ENCODE peak calls at places on chromosomes 7 and 10, in four cellular contexts. K, L, U and G are unnamed samples.

GRCh38 chr10:102003541-102003940 is 52.4 kb downstream of the ARMH3 start:
- DNase-seq in K (no peak), L (no peak), U (peak; percentile 50), G (no peak)

GRCh38 chr10:23892296-23892695 is 316.6 kb upstream of the KIAA1217 start:
- DNase-seq in K (no peak), L (no peak), U (no peak), G (no peak)

GRCh38 chr7:151551820-151552219 is 32.1 kb upstream of the RHEB start:
- DNase-seq in K (no peak), L (no peak), U (no peak), G (no peak)

GRCh38 chr10:124520553-124521428 is 59.2 kb downstream of the LHPP start:
- DNase-seq in K (no peak), L (no peak), U (no peak), G (no peak)

GRCh38 chr7:27113991-27114866 is 11.7 kb upstream of the HOXA2 start:
- DNase-seq in K (no peak), L (peak; percentile 55), U (no peak), G (no peak)

GRCh38 chr7:5479133-5479745 is 55.6 kb upstream of the TNRC18 start:
- DNase-seq in K (no peak), L (no peak), U (no peak), G (no peak)

GRCh38 chr7:141181812-141182211 is 107.9 kb downstream of the TMEM178B start:
- DNase-seq in K (no peak), L (no peak), U (no peak), G (no peak)

GRCh38 chr10:62618576-62619408 is 185.7 kb upstream of the ADO start:
- DNase-seq in K (no peak), L (no peak), U (peak; percentile 81), G (no peak)

GRCh38 chr7:15864260-15864991 is 177.9 kb upstream of the MEOX2 start:
- DNase-seq in K (no peak), L (no peak), U (no peak), G (no peak)

GRCh38 chr7:44564606-44565005 is 9.1 kb downstream of the DDX56 start:
- DNase-seq in K (no peak), L (no peak), U (no peak), G (no peak)

GRCh38 chr10:132574288-132574687 is 36.7 kb downstream of the INPP5A start:
- DNase-seq in K (no peak), L (no peak), U (no peak), G (no peak)

GRCh38 chr10:127977368-127978009 is 70.6 kb downstream of the PTPRE start:
- DNase-seq in K (peak; percentile 91), L (peak; percentile 64), U (peak; percentile 67), G (no peak)

GRCh38 chr10:67277402-67277801 is 351.6 kb downstream of the LRRTM3 start:
- DNase-seq in K (no peak), L (no peak), U (no peak), G (no peak)

GRCh38 chr7:8221603-8222002 is 40.4 kb downstream of the ICA1 start:
- DNase-seq in K (no peak), L (no peak), U (no peak), G (no peak)

GRCh38 chr10:78806805-78807221 is 262.0 kb upstream of the ZMIZ1 start:
- DNase-seq in K (no peak), L (no peak), U (no peak), G (no peak)

GRCh38 chr7:117793496-117793895 is 79.7 kb downstream of the CTTNBP2 start:
- DNase-seq in K (no peak), L (no peak), U (no peak), G (no peak)

GRCh38 chr10:14547826-14548225 is 217.1 kb upstream of the FRMD4A start:
- DNase-seq in K (no peak), L (no peak), U (no peak), G (no peak)

GRCh38 chr10:63720072-63720537 is 198.9 kb downstream of the REEP3 start:
- DNase-seq in K (peak; percentile 39), L (peak; percentile 29), U (peak; percentile 64), G (no peak)

GRCh38 chr7:2248984-2249694 is 7.1 kb downstream of the NUDT1 start:
- DNase-seq in K (peak; percentile 64), L (no peak), U (peak; percentile 95), G (no peak)

GRCh38 chr10:3104251-3104918 is 37.0 kb downstream of the PFKP start:
- DNase-seq in K (peak; percentile 58), L (no peak), U (no peak), G (no peak)

GRCh38 chr10:121668336-121669009 is 70.2 kb upstream of the FGFR2 start:
- DNase-seq in K (peak; percentile 72), L (peak; percentile 50), U (no peak), G (no peak)

GRCh38 chr10:48536916-48537890 is 67.7 kb downstream of the ARHGAP22 start:
- DNase-seq in K (no peak), L (no peak), U (no peak), G (no peak)

GRCh38 chr7:131400833-131401593 is 73.3 kb downstream of the MKLN1 start:
- DNase-seq in K (no peak), L (no peak), U (peak; percentile 64), G (no peak)

GRCh38 chr7:378551-379455 is 88.8 kb downstream of the FOXL3 start:
- DNase-seq in K (no peak), L (no peak), U (no peak), G (no peak)

GRCh38 chr7:140448781-140449180 is 30.5 kb downstream of the MKRN1 start:
- DNase-seq in K (no peak), L (no peak), U (no peak), G (no peak)

GRCh38 chr7:69177326-69177897 is 420.9 kb upstream of the AUTS2 start:
- DNase-seq in K (peak; percentile 33), L (no peak), U (no peak), G (no peak)

GRCh38 chr10:96556003-96556402 is 30.8 kb downstream of the TM9SF3 start:
- DNase-seq in K (no peak), L (no peak), U (peak; percentile 26), G (no peak)

GRCh38 chr7:130393095-130393494 is 12.8 kb downstream of the CPA1 start:
- DNase-seq in K (no peak), L (no peak), U (peak; percentile 71), G (no peak)

GRCh38 chr7:36506820-36507219 is 117.2 kb downstream of the ANLN start:
- DNase-seq in K (no peak), L (no peak), U (peak; percentile 21), G (peak; percentile 40)
- TF ChIP-seq CTCF in K (no peak), L (no peak), U (no peak), G (no peak)

GRCh38 chr7:99628471-99629465 is 12.0 kb downstream of the ZSCAN25 start:
- DNase-seq in K (no peak), L (no peak), U (no peak), G (no peak)

GRCh38 chr7:99626661-99627060 is 9.9 kb downstream of the ZSCAN25 start:
- DNase-seq in K (no peak), L (no peak), U (no peak), G (no peak)

GRCh38 chr7:99629643-99630042 is 12.9 kb downstream of the ZSCAN25 start:
- DNase-seq in K (no peak), L (no peak), U (no peak), G (no peak)

GRCh38 chr7:99627513-99627912 is 10.8 kb downstream of the ZSCAN25 start:
- DNase-seq in K (no peak), L (no peak), U (no peak), G (no peak)

DNA sequence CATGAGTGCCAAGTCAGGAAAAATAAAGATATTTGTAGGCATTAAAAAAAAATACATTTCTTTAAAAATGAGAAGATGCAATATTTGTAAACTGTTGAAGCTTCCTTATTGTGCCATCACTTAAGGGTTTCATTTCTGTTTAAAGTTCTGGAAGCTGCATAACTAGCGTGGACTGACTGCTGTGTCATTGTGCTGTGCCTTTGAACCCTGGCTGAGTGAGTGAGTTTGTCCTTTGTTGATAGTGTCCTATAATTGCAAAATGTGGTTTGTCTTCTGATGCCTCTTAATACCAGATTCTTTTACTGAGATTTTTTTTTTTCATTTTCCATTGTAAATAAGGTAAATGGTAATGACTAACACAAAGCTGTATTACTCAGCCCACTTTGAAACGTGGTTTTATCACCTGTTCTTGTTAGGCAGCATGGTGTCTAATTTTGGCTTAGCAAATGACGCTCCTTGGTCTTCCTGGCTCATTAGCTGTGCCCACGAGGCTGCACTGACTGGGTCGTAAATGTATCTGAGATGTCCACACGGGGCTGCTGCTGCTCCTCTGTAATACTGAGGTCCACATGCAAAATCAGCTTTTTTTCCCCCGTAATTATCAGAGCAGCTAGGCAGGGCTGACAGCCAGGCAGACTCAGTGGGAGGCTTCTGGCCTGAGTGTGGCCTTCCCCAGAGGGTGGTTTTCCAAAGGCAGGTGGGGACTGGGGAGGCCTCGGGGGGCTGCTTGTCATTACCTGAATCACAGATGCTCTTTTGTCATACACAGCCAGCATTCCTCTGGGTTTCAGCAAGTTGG is 14.8 kb downstream of the ZSCAN25 start:
- DNase-seq in K (peak; percentile 12), L (no peak), U (peak; percentile 8), G (no peak)
- TF ChIP-seq CTCF in K (peak; percentile 41), L (peak; percentile 19), U (no peak), G (peak; percentile 47)

GRCh38 chr7:3762146-3762831 is 461.2 kb downstream of the SDK1 start:
- DNase-seq in K (no peak), L (no peak), U (no peak), G (no peak)
- TF ChIP-seq CTCF in K (no peak), L (no peak), U (no peak), G (no peak)

DNA sequence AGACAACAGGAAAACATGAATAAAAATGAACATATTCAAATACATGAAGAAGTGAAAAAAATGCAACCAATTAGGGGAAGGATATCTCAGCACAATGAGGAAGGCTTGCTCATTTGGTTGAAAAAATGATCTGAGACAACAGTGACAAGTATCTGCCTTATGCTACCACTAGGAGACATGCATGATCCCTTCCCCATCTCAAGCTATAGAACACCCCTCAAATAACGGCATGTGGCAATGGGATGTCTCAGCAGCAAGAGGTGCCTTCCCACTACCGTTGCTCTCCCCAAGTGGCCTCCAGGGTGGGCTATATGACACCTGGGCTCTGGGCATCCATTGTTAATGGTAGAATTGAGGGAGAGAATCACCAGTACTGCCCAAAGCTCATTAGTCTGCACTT is 98.1 kb upstream of the RSU1 start:
- DNase-seq in K (no peak), L (no peak), U (no peak), G (no peak)
- TF ChIP-seq CTCF in K (no peak), L (no peak), U (no peak), G (peak; percentile 9)

GRCh38 chr10:110919349-110919931 is at the start of gene SHOC2:
- DNase-seq in K (peak; percentile 99), L (peak; percentile 99), U (no peak), G (no peak)
- TF ChIP-seq CTCF in K (peak; percentile 24), L (peak; percentile 36), U (no peak), G (peak; percentile 36)

DNA sequence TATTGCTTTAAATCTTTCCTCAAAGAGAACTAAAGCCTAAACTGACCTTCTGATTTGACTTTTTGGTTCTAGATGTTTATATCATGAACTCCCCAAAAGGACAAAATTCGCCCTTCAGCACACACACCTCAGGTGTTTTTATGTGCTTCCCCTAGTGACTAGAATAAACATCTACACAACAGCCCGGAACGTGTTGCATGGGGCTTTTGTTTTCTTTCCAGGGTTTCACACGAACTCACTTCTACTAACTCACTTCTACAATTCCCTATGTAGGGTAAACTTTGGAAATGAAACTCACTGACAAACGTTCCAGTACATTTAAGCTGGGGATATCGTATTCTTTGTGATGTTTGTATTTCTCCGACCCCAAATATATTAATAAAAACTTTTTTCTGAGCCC is 1.4 kb downstream of the TRA2A start:
- DNase-seq in K (no peak), L (no peak), U (peak; percentile 55), G (no peak)
- TF ChIP-seq CTCF in K (no peak), L (no peak), U (peak; percentile 11), G (no peak)